ENCODE peak calls at places on chromosomes 12 and 14, in seven cellular contexts. One of them, this sample, is unnamed.

GRCh38 chr12:389138-390096 is at the start of gene KDM5A:
- DNase-seq in BJ: peak
- DNase-seq in choroid plexus epithelial cell: peak
- DNase-seq in lower lobe of right lung: peak
- DNase-seq in GM20000: peak
- DNase-seq in ovary: peak
- DNase-seq in HFFc6: peak
- DNase-seq in this sample: peak

GRCh38 chr14:20412422-20412821 is 879 bp downstream of the TEP1 start:
- DNase-seq in HFFc6: no peak
- DNase-seq in ovary: no peak
- DNase-seq in choroid plexus epithelial cell: peak
- DNase-seq in BJ: no peak
- DNase-seq in lower lobe of right lung: no peak
- DNase-seq in GM20000: peak
- DNase-seq in this sample: peak

GRCh38 chr12:122867701-122868461 is 28.0 kb downstream of the VPS37B start:
- DNase-seq in choroid plexus epithelial cell: no peak
- DNase-seq in BJ: no peak
- DNase-seq in ovary: peak
- DNase-seq in HFFc6: no peak
- DNase-seq in GM20000: no peak
- DNase-seq in lower lobe of right lung: peak
- DNase-seq in this sample: no peak

GRCh38 chr12:6943719-6944380 is at the start of the genes C12orf57 and RNU7-1:
- DNase-seq in ovary: peak
- DNase-seq in GM20000: peak
- DNase-seq in BJ: peak
- DNase-seq in HFFc6: peak
- DNase-seq in lower lobe of right lung: peak
- DNase-seq in choroid plexus epithelial cell: peak
- DNase-seq in this sample: peak

GRCh38 chr12:90909069-90909676 is 45.8 kb downstream of the CCER1 start:
- DNase-seq in choroid plexus epithelial cell: peak
- DNase-seq in ovary: no peak
- DNase-seq in GM20000: no peak
- DNase-seq in BJ: no peak
- DNase-seq in HFFc6: peak
- DNase-seq in lower lobe of right lung: no peak
- DNase-seq in this sample: no peak

GRCh38 chr12:110349521-110350151 is 53.9 kb downstream of the ANAPC7 start:
- DNase-seq in BJ: no peak
- DNase-seq in choroid plexus epithelial cell: no peak
- DNase-seq in ovary: no peak
- DNase-seq in GM20000: peak
- DNase-seq in lower lobe of right lung: no peak
- DNase-seq in HFFc6: no peak
- DNase-seq in this sample: peak

GRCh38 chr14:46646796-46647195 is 4.8 kb downstream of the RPL10L start:
- DNase-seq in lower lobe of right lung: no peak
- DNase-seq in GM20000: no peak
- DNase-seq in choroid plexus epithelial cell: no peak
- DNase-seq in ovary: no peak
- DNase-seq in HFFc6: no peak
- DNase-seq in BJ: no peak
- DNase-seq in this sample: no peak

GRCh38 chr12:19014243-19014642 is 115.3 kb upstream of the PLEKHA5 start:
- DNase-seq in choroid plexus epithelial cell: peak
- DNase-seq in HFFc6: no peak
- DNase-seq in ovary: no peak
- DNase-seq in GM20000: no peak
- DNase-seq in lower lobe of right lung: no peak
- DNase-seq in BJ: no peak
- DNase-seq in this sample: no peak

DNA sequence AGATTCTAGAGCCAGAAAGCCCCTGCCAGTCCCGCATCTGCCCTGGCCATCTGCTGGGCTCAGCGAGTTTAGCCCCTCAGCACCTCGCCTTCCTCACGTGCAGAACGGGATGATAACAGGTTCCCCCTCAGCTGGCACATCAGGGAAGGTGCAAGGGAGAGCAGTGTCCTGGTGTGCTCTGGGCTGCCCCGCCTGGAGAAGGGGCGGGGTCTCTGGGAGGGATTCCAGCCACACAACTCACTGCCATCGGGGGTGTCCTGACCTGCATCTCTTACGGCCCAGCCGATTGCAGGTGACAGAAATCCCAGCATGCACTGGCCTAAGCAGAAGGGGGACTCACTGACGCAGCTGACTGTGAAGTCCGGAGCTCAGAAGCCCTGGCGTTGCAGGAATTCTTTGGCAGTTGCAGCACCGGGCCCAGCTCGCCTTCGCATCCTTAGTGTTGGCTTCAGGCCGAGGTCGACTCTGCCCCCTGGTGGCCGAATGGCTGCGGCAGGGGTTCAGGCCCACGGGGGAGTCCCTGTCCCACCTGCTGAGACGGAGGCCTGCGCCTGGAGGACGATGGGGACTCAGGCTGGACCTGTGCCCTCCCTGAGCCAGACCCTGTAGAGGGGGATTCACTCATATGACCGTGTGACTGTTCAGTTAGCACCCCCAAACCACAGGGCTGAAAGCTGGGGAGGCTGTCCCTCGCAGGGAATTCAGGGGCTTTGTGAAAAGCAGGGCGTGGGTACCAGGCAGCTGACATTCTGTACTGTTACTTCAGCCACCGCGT is 178.6 kb downstream of the ADGRD1 start:
- DNase-seq in HFFc6: no peak
- DNase-seq in BJ: no peak
- DNase-seq in lower lobe of right lung: peak
- DNase-seq in ovary: peak
- DNase-seq in GM20000: peak
- DNase-seq in choroid plexus epithelial cell: peak
- DNase-seq in this sample: peak
- TF ChIP-seq CTCF in HFFc6: peak
- TF ChIP-seq CTCF in BJ: peak
- TF ChIP-seq CTCF in lower lobe of right lung: peak
- TF ChIP-seq CTCF in ovary: peak
- TF ChIP-seq CTCF in GM20000: peak
- TF ChIP-seq CTCF in choroid plexus epithelial cell: peak
- TF ChIP-seq CTCF in this sample: peak

DNA sequence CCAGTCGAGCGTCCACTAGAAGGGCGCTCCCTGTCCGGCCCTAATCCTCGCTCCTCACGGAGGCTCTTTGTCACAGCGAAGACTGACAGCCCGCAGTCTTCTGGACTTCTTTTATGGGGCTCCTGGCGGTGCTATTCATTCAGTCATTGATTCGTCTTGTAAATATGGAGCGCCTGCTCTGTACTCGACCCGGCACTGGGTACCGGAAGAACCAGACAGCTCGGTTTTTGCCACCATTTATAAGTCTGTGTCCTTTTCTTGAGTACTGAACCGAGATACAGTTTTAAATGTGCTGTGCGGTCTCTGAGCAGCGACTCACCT is 570 bp downstream of the DMAC2L start:
- DNase-seq in ovary: no peak
- DNase-seq in GM20000: no peak
- DNase-seq in BJ: no peak
- DNase-seq in HFFc6: no peak
- DNase-seq in choroid plexus epithelial cell: peak
- DNase-seq in lower lobe of right lung: no peak
- DNase-seq in this sample: no peak
- TF ChIP-seq CTCF in ovary: no peak
- TF ChIP-seq CTCF in GM20000: no peak
- TF ChIP-seq CTCF in BJ: no peak
- TF ChIP-seq CTCF in HFFc6: no peak
- TF ChIP-seq CTCF in choroid plexus epithelial cell: peak
- TF ChIP-seq CTCF in lower lobe of right lung: no peak
- TF ChIP-seq CTCF in this sample: no peak

GRCh38 chr12:31234955-31235867 is 90.7 kb downstream of the SINHCAF start:
- DNase-seq in HFFc6: peak
- DNase-seq in lower lobe of right lung: peak
- DNase-seq in GM20000: no peak
- DNase-seq in choroid plexus epithelial cell: peak
- DNase-seq in BJ: no peak
- DNase-seq in ovary: no peak
- DNase-seq in this sample: no peak
- TF ChIP-seq CTCF in HFFc6: peak
- TF ChIP-seq CTCF in lower lobe of right lung: peak
- TF ChIP-seq CTCF in GM20000: no peak
- TF ChIP-seq CTCF in choroid plexus epithelial cell: peak
- TF ChIP-seq CTCF in BJ: peak
- TF ChIP-seq CTCF in ovary: no peak
- TF ChIP-seq CTCF in this sample: no peak

GRCh38 chr12:124592050-124592449 is 24.6 kb upstream of the NCOR2 start:
- DNase-seq in BJ: no peak
- DNase-seq in lower lobe of right lung: no peak
- DNase-seq in ovary: no peak
- DNase-seq in HFFc6: peak
- DNase-seq in GM20000: no peak
- DNase-seq in choroid plexus epithelial cell: peak
- DNase-seq in this sample: no peak
- TF ChIP-seq CTCF in BJ: no peak
- TF ChIP-seq CTCF in lower lobe of right lung: no peak
- TF ChIP-seq CTCF in ovary: no peak
- TF ChIP-seq CTCF in HFFc6: no peak
- TF ChIP-seq CTCF in GM20000: no peak
- TF ChIP-seq CTCF in choroid plexus epithelial cell: no peak
- TF ChIP-seq CTCF in this sample: no peak

GRCh38 chr14:21723431-21724045 is 49.9 kb upstream of the OR4E1 start:
- DNase-seq in GM20000: peak
- DNase-seq in choroid plexus epithelial cell: peak
- DNase-seq in lower lobe of right lung: no peak
- DNase-seq in ovary: no peak
- DNase-seq in BJ: no peak
- DNase-seq in HFFc6: no peak
- DNase-seq in this sample: peak
- TF ChIP-seq CTCF in GM20000: no peak
- TF ChIP-seq CTCF in choroid plexus epithelial cell: peak
- TF ChIP-seq CTCF in lower lobe of right lung: no peak
- TF ChIP-seq CTCF in ovary: no peak
- TF ChIP-seq CTCF in BJ: no peak
- TF ChIP-seq CTCF in HFFc6: no peak
- TF ChIP-seq CTCF in this sample: peak

DNA sequence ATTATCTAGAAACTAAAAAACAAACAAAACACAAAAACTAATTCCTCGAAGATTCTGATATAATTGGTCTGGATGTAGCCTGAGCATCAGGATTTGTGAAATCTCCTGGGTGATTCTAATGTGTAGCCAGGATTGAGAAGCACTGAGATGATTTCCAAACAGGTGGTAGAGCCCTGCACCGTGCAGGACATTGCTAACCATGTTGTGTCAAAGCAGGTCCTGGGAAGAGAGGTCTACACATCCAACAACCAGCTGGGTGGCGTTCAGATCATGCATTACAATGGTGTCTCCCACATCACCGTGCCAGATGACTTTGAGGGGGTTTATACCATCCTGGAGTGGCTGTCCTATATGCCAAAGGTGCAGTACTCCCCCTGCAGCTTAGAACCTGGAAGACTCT is 56.3 kb downstream of the FOXN4 start:
- DNase-seq in ovary: no peak
- DNase-seq in GM20000: no peak
- DNase-seq in BJ: no peak
- DNase-seq in HFFc6: no peak
- DNase-seq in lower lobe of right lung: no peak
- DNase-seq in choroid plexus epithelial cell: no peak
- DNase-seq in this sample: no peak
- TF ChIP-seq CTCF in ovary: no peak
- TF ChIP-seq CTCF in GM20000: no peak
- TF ChIP-seq CTCF in BJ: no peak
- TF ChIP-seq CTCF in HFFc6: no peak
- TF ChIP-seq CTCF in lower lobe of right lung: no peak
- TF ChIP-seq CTCF in choroid plexus epithelial cell: no peak
- TF ChIP-seq CTCF in this sample: no peak